ENCODE peak calls at places on chromosome 12, in five cellular contexts. One of them, this sample, is unnamed.
A peak's percentile ranks its signal among the peaks of the same experiment; 100 is the strongest.

GRCh38 chr12:115891551-115891950 is 385.9 kb downstream of the MED13L start:
- DNase-seq in K562: no peak
- DNase-seq in HepG2: no peak
- DNase-seq in H1: no peak
- DNase-seq in GM12878: no peak
- DNase-seq in this sample: no peak

GRCh38 chr12:60148109-60148508 is 552.3 kb downstream of the SLC16A7 start:
- DNase-seq in K562: no peak
- DNase-seq in HepG2: no peak
- DNase-seq in H1: no peak
- DNase-seq in GM12878: no peak
- DNase-seq in this sample: no peak

GRCh38 chr12:47855502-47855901 is 35.8 kb upstream of the HDAC7 start:
- DNase-seq in K562: peak; percentile 36
- DNase-seq in HepG2: no peak
- DNase-seq in H1: no peak
- DNase-seq in GM12878: no peak
- DNase-seq in this sample: no peak

GRCh38 chr12:1328385-1328784 is 266.0 kb downstream of the FBXL14 start:
- DNase-seq in K562: no peak
- DNase-seq in HepG2: no peak
- DNase-seq in H1: no peak
- DNase-seq in GM12878: no peak
- DNase-seq in this sample: no peak

GRCh38 chr12:132578826-132579225 is 31.6 kb downstream of the LRCOL1 start:
- DNase-seq in K562: no peak
- DNase-seq in HepG2: no peak
- DNase-seq in H1: no peak
- DNase-seq in GM12878: no peak
- DNase-seq in this sample: no peak

GRCh38 chr12:96912943-96913342 is 5.9 kb downstream of the NEDD1 start:
- DNase-seq in K562: no peak
- DNase-seq in HepG2: no peak
- DNase-seq in H1: no peak
- DNase-seq in GM12878: no peak
- DNase-seq in this sample: no peak

GRCh38 chr12:69619050-69619449 is 8.3 kb upstream of the LRRC10 start:
- DNase-seq in K562: no peak
- DNase-seq in HepG2: no peak
- DNase-seq in H1: no peak
- DNase-seq in GM12878: no peak
- DNase-seq in this sample: no peak

GRCh38 chr12:123519151-123520001 is 14.1 kb downstream of the RILPL1 start:
- DNase-seq in K562: no peak
- DNase-seq in HepG2: peak; percentile 84
- DNase-seq in H1: no peak
- DNase-seq in GM12878: no peak
- DNase-seq in this sample: no peak

GRCh38 chr12:32615441-32615840 is 63.7 kb upstream of the DNM1L start:
- DNase-seq in K562: no peak
- DNase-seq in HepG2: no peak
- DNase-seq in H1: no peak
- DNase-seq in GM12878: no peak
- DNase-seq in this sample: no peak

GRCh38 chr12:112190626-112191025 is 65.3 kb downstream of the TRAFD1 start:
- DNase-seq in K562: no peak
- DNase-seq in HepG2: no peak
- DNase-seq in H1: no peak
- DNase-seq in GM12878: no peak
- DNase-seq in this sample: no peak

GRCh38 chr12:125169870-125170269 is 104.6 kb downstream of the AACS start:
- DNase-seq in K562: no peak
- DNase-seq in HepG2: no peak
- DNase-seq in H1: no peak
- DNase-seq in GM12878: no peak
- DNase-seq in this sample: no peak

GRCh38 chr12:59651230-59651920 is 55.5 kb downstream of the SLC16A7 start:
- DNase-seq in K562: no peak
- DNase-seq in HepG2: peak; percentile 9
- DNase-seq in H1: no peak
- DNase-seq in GM12878: no peak
- DNase-seq in this sample: no peak

GRCh38 chr12:50545783-50546182 is 41.0 kb downstream of the DIP2B start:
- DNase-seq in K562: no peak
- DNase-seq in HepG2: no peak
- DNase-seq in H1: no peak
- DNase-seq in GM12878: no peak
- DNase-seq in this sample: no peak

GRCh38 chr12:92051441-92051840 is 94.2 kb downstream of the BTG1 start:
- DNase-seq in K562: no peak
- DNase-seq in HepG2: no peak
- DNase-seq in H1: no peak
- DNase-seq in GM12878: no peak
- DNase-seq in this sample: no peak

GRCh38 chr12:105508096-105508495 is 177.6 kb downstream of the C12orf75 start:
- DNase-seq in K562: no peak
- DNase-seq in HepG2: no peak
- DNase-seq in H1: no peak
- DNase-seq in GM12878: no peak
- DNase-seq in this sample: no peak

GRCh38 chr12:104909761-104910160 is 48.3 kb downstream of the SLC41A2 start:
- DNase-seq in K562: no peak
- DNase-seq in HepG2: no peak
- DNase-seq in H1: no peak
- DNase-seq in GM12878: no peak
- DNase-seq in this sample: no peak

GRCh38 chr12:77366616-77367015 is 301.2 kb upstream of the E2F7 start:
- DNase-seq in K562: no peak
- DNase-seq in HepG2: no peak
- DNase-seq in H1: no peak
- DNase-seq in GM12878: no peak
- DNase-seq in this sample: no peak

GRCh38 chr12:127416796-127417195 is 850.2 kb upstream of the TMEM132C start:
- DNase-seq in K562: no peak
- DNase-seq in HepG2: no peak
- DNase-seq in H1: no peak
- DNase-seq in GM12878: no peak
- DNase-seq in this sample: no peak

GRCh38 chr12:132853285-132854092 is 24.8 kb upstream of the GOLGA3 start:
- DNase-seq in K562: no peak
- DNase-seq in HepG2: no peak
- DNase-seq in H1: no peak
- DNase-seq in GM12878: no peak
- DNase-seq in this sample: no peak

DNA sequence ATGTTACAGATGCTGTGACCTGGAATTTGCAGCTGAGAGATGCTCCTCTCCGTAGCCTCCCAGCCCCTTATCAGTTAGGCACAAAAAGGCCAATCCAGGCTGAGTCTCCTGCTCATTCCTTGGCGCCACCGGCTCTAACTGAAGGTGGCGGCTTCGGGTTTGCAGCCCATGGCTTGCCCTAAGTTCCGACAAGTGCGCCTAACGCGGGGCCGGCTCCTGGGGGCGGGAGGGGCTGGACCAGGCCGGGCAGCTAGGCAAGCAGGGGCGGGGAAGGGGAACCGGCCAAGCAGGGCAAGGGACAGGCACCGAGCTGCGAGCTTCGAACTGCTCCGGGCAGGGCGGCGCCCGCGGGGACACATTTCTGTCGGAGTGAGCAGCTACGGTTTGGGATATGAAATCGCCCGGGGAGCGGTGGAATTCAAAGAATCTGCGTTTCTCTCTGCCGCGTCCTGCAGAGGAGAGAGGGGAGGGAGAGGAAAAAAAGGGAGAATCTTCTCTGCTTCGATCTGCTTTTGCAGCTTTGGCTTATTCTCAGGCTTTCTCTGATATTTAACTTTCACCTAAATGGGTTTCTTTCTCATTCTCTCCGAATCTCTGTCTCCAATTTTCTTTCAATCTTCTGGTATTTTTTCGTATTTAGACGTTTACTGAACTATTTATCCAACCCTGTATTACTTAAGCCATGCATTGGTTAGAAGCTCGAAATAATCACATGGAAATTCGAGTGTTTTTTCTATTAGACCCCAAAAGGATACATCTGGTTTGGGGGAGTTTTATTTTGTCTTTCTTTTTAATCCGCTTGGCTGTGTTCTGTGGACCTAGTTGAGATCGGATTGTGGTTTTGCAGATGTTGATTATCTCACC is 1.6 kb upstream of the HOXC12 start:
- DNase-seq in K562: no peak
- DNase-seq in HepG2: peak; percentile 23
- DNase-seq in H1: peak; percentile 81
- DNase-seq in GM12878: no peak
- DNase-seq in this sample: peak; percentile 13
- TF ChIP-seq EZH2 in K562: no peak
- TF ChIP-seq EZH2 in HepG2: peak; percentile 81
- TF ChIP-seq EZH2 in H1: no peak
- TF ChIP-seq EZH2 in GM12878: peak; percentile 69
- TF ChIP-seq EZH2 in this sample: no peak

DNA sequence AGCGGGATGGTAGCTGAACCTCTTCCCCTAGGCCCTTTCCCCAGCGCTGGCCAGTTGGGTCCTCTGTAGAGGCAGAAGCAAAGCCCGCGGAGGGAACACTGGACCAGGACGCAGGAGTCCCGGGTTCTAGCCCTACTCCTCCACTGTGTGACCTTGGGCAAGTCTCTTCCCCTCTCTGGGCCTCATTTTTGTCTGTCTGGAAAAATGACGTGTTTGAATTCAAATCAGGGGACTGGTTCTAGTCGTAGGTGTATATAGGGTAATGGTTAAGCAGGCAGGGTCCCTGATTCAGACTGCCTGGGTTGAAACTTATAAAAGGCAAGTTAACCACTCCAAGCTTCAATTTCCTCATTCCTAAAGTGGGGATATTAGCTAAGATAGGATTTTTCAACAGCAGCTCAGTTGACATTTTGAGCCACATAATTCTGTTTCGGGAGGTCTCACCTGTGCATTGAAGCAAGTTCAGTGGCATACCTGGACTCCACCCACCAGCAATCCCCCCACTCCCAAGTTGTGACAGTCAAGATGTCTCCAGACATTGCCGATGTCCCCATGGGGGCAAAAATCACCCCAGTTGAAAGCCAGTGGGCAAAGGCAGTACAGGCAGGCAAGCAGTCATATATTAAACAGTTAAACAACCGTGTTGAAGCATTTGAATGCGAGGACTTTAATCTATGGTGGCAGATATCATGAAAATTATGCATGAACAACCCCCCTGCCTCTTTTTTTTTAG is 899 bp downstream of the TPCN1 start:
- DNase-seq in K562: no peak
- DNase-seq in HepG2: no peak
- DNase-seq in H1: peak; percentile 53
- DNase-seq in GM12878: no peak
- DNase-seq in this sample: no peak
- TF ChIP-seq SIN3A in K562: no peak
- TF ChIP-seq SIN3A in HepG2: no peak
- TF ChIP-seq SIN3A in H1: no peak
- TF ChIP-seq SIN3A in GM12878: no peak
- TF ChIP-seq SIN3A in this sample: no peak

GRCh38 chr12:57461326-57461903 is 1.8 kb downstream of the GLI1 start:
- DNase-seq in K562: peak; percentile 89
- DNase-seq in HepG2: no peak
- DNase-seq in H1: peak; percentile 92
- DNase-seq in GM12878: no peak
- DNase-seq in this sample: no peak
- H3K9ac ChIP-seq in K562: peak overlapping the region; percentile 42
- H3K9ac ChIP-seq in HepG2: peak overlapping the region; percentile 39
- H3K9ac ChIP-seq in H1: no peak overlapping the region
- H3K9ac ChIP-seq in GM12878: peak overlapping the region; percentile 67
- H3K9ac ChIP-seq in this sample: peak overlapping the region; percentile 56

GRCh38 chr12:109307051-109307450 is 2.0 kb downstream of the FOXN4 start:
- DNase-seq in K562: no peak
- DNase-seq in HepG2: peak; percentile 76
- DNase-seq in H1: no peak
- DNase-seq in GM12878: no peak
- DNase-seq in this sample: no peak

GRCh38 chr12:109309441-109310246 is 560 bp upstream of the FOXN4 start:
- DNase-seq in K562: peak; percentile 66
- DNase-seq in HepG2: no peak
- DNase-seq in H1: peak; percentile 69
- DNase-seq in GM12878: no peak
- DNase-seq in this sample: no peak

GRCh38 chr12:109305547-109305946 is 3.5 kb downstream of the FOXN4 start:
- DNase-seq in K562: no peak
- DNase-seq in HepG2: no peak
- DNase-seq in H1: no peak
- DNase-seq in GM12878: no peak
- DNase-seq in this sample: no peak

GRCh38 chr12:109310247-109311125 is 1.4 kb upstream of the FOXN4 start:
- DNase-seq in K562: peak; percentile 43
- DNase-seq in HepG2: no peak
- DNase-seq in H1: peak; percentile 58
- DNase-seq in GM12878: no peak
- DNase-seq in this sample: no peak

DNA sequence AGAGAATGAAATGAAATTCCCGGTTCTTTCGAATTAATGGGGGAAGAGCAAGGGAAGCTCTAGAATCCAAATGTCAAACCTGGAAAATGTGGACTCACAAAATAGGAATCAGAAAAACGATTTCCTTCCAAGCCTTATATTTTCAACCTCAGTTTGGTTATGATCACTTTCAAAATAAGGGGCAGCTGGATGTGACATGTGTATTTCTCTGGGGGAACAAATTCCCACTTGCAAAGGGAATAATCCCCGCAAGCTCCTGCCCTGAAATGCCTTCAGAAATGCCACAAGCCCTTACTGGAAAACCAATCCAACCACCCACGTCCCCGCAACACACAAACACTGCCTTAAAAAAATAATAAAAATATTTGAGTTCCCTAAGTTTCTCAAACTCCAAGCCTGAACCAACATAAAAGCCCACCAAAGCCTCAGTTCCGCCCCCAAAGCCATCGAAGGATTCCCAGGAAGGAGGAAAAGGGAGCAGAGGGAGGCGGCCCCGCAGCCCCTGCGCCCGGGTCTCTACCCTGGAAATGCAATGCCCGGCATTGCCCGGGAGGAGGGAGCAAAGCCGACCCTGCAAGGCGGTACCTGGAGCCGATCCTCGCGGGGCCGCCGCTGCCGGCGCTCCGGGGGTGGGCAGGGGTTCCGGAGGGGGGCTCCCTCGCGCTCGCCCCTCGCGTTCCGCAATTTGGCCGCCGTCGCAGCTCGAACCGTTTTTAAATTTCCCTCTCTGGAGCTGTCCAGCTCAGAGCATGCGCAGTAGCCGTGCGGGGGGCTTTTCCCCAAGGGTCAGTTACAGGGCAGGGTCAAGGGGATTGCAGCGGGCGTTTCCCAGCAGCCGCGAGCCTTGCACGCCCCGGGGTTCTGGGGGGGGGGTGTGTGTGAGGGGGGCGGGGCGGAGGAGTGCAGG is at the start of gene FOXN4:
- DNase-seq in K562: no peak
- DNase-seq in HepG2: no peak
- DNase-seq in H1: peak; percentile 82
- DNase-seq in GM12878: no peak
- DNase-seq in this sample: no peak
- TF ChIP-seq EZH2 in K562: no peak
- TF ChIP-seq EZH2 in HepG2: no peak
- TF ChIP-seq EZH2 in H1: peak; percentile 6
- TF ChIP-seq EZH2 in GM12878: peak; percentile 70
- TF ChIP-seq EZH2 in this sample: no peak

This sample was measured in HCT116.